ENCODE peak calls at places on chromosomes 3 and 15, in four cellular contexts. One of them, this sample, is unnamed.

GRCh38 chr3:31523543-31523942 is 9.2 kb upstream of the STT3B start:
- DNase-seq in GM23338: no peak
- DNase-seq in fibroblast of lung: no peak
- DNase-seq in foreskin fibroblast: no peak
- DNase-seq in this sample: no peak

GRCh38 chr3:37696661-37697060 is 165.0 kb upstream of the CTDSPL start:
- DNase-seq in GM23338: no peak
- DNase-seq in fibroblast of lung: no peak
- DNase-seq in foreskin fibroblast: no peak
- DNase-seq in this sample: no peak

GRCh38 chr3:130811552-130811951 is 64.9 kb upstream of the PIK3R4 start:
- DNase-seq in GM23338: no peak
- DNase-seq in fibroblast of lung: no peak
- DNase-seq in foreskin fibroblast: no peak
- DNase-seq in this sample: no peak

GRCh38 chr3:148642616-148643015 is 55.1 kb upstream of the AGTR1 start:
- DNase-seq in GM23338: no peak
- DNase-seq in fibroblast of lung: peak; percentile 74
- DNase-seq in foreskin fibroblast: peak; percentile 37
- DNase-seq in this sample: no peak

GRCh38 chr3:43766672-43767465 is 76.1 kb downstream of the ABHD5 start:
- DNase-seq in GM23338: no peak
- DNase-seq in fibroblast of lung: no peak
- DNase-seq in foreskin fibroblast: peak; percentile 82
- DNase-seq in this sample: no peak

GRCh38 chr3:37218206-37218605 is 43.8 kb upstream of the LRRFIP2 start:
- DNase-seq in GM23338: no peak
- DNase-seq in fibroblast of lung: no peak
- DNase-seq in foreskin fibroblast: no peak
- DNase-seq in this sample: no peak

GRCh38 chr15:98650871-98651481 is 2.6 kb downstream of the IGF1R start:
- DNase-seq in GM23338: no peak
- DNase-seq in fibroblast of lung: peak; percentile 51
- DNase-seq in foreskin fibroblast: no peak
- DNase-seq in this sample: no peak

GRCh38 chr15:56739964-56740640 is 6.8 kb upstream of the ZNF280D start:
- DNase-seq in GM23338: peak; percentile 83
- DNase-seq in fibroblast of lung: no peak
- DNase-seq in foreskin fibroblast: no peak
- DNase-seq in this sample: no peak

GRCh38 chr3:7144696-7145308 is 283.9 kb downstream of the GRM7 start:
- DNase-seq in GM23338: peak; percentile 65
- DNase-seq in fibroblast of lung: no peak
- DNase-seq in foreskin fibroblast: no peak
- DNase-seq in this sample: no peak

GRCh38 chr3:40574661-40575060 is 49.9 kb downstream of the ZNF621 start:
- DNase-seq in GM23338: no peak
- DNase-seq in fibroblast of lung: peak; percentile 22
- DNase-seq in foreskin fibroblast: no peak
- DNase-seq in this sample: no peak

GRCh38 chr15:98953000-98953776 is 54.4 kb downstream of the PGPEP1L start:
- DNase-seq in GM23338: no peak
- DNase-seq in fibroblast of lung: peak; percentile 76
- DNase-seq in foreskin fibroblast: no peak
- DNase-seq in this sample: no peak

GRCh38 chr3:25635038-25635437 is 29.7 kb downstream of the TOP2B start:
- DNase-seq in GM23338: no peak
- DNase-seq in fibroblast of lung: no peak
- DNase-seq in foreskin fibroblast: no peak
- DNase-seq in this sample: no peak

GRCh38 chr3:153273767-153274443 is 111.9 kb downstream of the RAP2B start:
- DNase-seq in GM23338: no peak
- DNase-seq in fibroblast of lung: peak; percentile 59
- DNase-seq in foreskin fibroblast: peak; percentile 22
- DNase-seq in this sample: no peak

GRCh38 chr3:35675206-35675605 is 35.9 kb downstream of the ARPP21 start:
- DNase-seq in GM23338: no peak
- DNase-seq in fibroblast of lung: no peak
- DNase-seq in foreskin fibroblast: no peak
- DNase-seq in this sample: no peak

GRCh38 chr15:67771201-67771600 is 54.1 kb upstream of the SKOR1 start:
- DNase-seq in GM23338: peak; percentile 47
- DNase-seq in fibroblast of lung: no peak
- DNase-seq in foreskin fibroblast: no peak
- DNase-seq in this sample: no peak

GRCh38 chr3:46276497-46277099 is 34.3 kb downstream of the CCR3 start:
- DNase-seq in GM23338: peak; percentile 68
- DNase-seq in fibroblast of lung: no peak
- DNase-seq in foreskin fibroblast: no peak
- DNase-seq in this sample: no peak

GRCh38 chr15:92906563-92907081 is 6.5 kb downstream of the CHD2 start:
- DNase-seq in GM23338: no peak
- DNase-seq in fibroblast of lung: no peak
- DNase-seq in foreskin fibroblast: no peak
- DNase-seq in this sample: no peak

GRCh38 chr15:66842710-66843441 is 140.8 kb downstream of the SMAD6 start:
- DNase-seq in GM23338: peak; percentile 47
- DNase-seq in fibroblast of lung: peak; percentile 87
- DNase-seq in foreskin fibroblast: peak; percentile 84
- DNase-seq in this sample: peak; percentile 93

GRCh38 chr3:19348929-19349564 is 200.7 kb downstream of the KCNH8 start:
- DNase-seq in GM23338: peak; percentile 61
- DNase-seq in fibroblast of lung: peak; percentile 21
- DNase-seq in foreskin fibroblast: peak; percentile 0
- DNase-seq in this sample: no peak

GRCh38 chr15:68019814-68020525 is 34.1 kb upstream of the PIAS1 start:
- DNase-seq in GM23338: no peak
- DNase-seq in fibroblast of lung: no peak
- DNase-seq in foreskin fibroblast: no peak
- DNase-seq in this sample: no peak

GRCh38 chr15:80836991-80837390 is 57.8 kb downstream of the CEMIP start:
- DNase-seq in GM23338: no peak
- DNase-seq in fibroblast of lung: no peak
- DNase-seq in foreskin fibroblast: no peak
- DNase-seq in this sample: no peak

GRCh38 chr3:193744822-193745684 is 152.0 kb downstream of the OPA1 start:
- DNase-seq in GM23338: no peak
- DNase-seq in fibroblast of lung: peak; percentile 26
- DNase-seq in foreskin fibroblast: peak; percentile 3
- DNase-seq in this sample: peak; percentile 34

GRCh38 chr3:112132975-112133448 is at the start of gene GCSAM:
- DNase-seq in GM23338: no peak
- DNase-seq in fibroblast of lung: no peak
- DNase-seq in foreskin fibroblast: no peak
- DNase-seq in this sample: no peak

GRCh38 chr3:53845103-53845880 is 927 bp downstream of the CHDH start:
- DNase-seq in GM23338: peak; percentile 92
- DNase-seq in fibroblast of lung: peak; percentile 39
- DNase-seq in foreskin fibroblast: peak; percentile 23
- DNase-seq in this sample: no peak

GRCh38 chr3:53841296-53841695 is 4.9 kb downstream of the CHDH start:
- DNase-seq in GM23338: no peak
- DNase-seq in fibroblast of lung: no peak
- DNase-seq in foreskin fibroblast: no peak
- DNase-seq in this sample: no peak

GRCh38 chr3:53844262-53845102 is 1.7 kb downstream of the CHDH start:
- DNase-seq in GM23338: no peak
- DNase-seq in fibroblast of lung: no peak
- DNase-seq in foreskin fibroblast: no peak
- DNase-seq in this sample: no peak

GRCh38 chr3:53843195-53844177 is 2.7 kb downstream of the CHDH start:
- DNase-seq in GM23338: no peak
- DNase-seq in fibroblast of lung: no peak
- DNase-seq in foreskin fibroblast: no peak
- DNase-seq in this sample: no peak

GRCh38 chr3:53842436-53843194 is 3.6 kb downstream of the CHDH start:
- DNase-seq in GM23338: peak; percentile 43
- DNase-seq in fibroblast of lung: no peak
- DNase-seq in foreskin fibroblast: peak; percentile 12
- DNase-seq in this sample: no peak
- TF ChIP-seq CTCF in GM23338: no peak
- TF ChIP-seq CTCF in fibroblast of lung: no peak
- TF ChIP-seq CTCF in foreskin fibroblast: no peak
- TF ChIP-seq CTCF in this sample: no peak

GRCh38 chr3:50388720-50389352 is 29.5 kb upstream of the TMEM115 start:
- DNase-seq in GM23338: no peak
- DNase-seq in fibroblast of lung: no peak
- DNase-seq in foreskin fibroblast: no peak
- DNase-seq in this sample: no peak
- TF ChIP-seq CTCF in GM23338: no peak
- TF ChIP-seq CTCF in fibroblast of lung: no peak
- TF ChIP-seq CTCF in foreskin fibroblast: no peak
- TF ChIP-seq CTCF in this sample: no peak

GRCh38 chr3:51982838-51983577 is at the start of gene ACY1:
- DNase-seq in GM23338: peak; percentile 89
- DNase-seq in fibroblast of lung: peak; percentile 93
- DNase-seq in foreskin fibroblast: peak; percentile 90
- DNase-seq in this sample: peak; percentile 93
- TF ChIP-seq CTCF in GM23338: no peak
- TF ChIP-seq CTCF in fibroblast of lung: no peak
- TF ChIP-seq CTCF in foreskin fibroblast: no peak
- TF ChIP-seq CTCF in this sample: no peak

GRCh38 chr15:60893886-60894285 is 335.2 kb downstream of the RORA start:
- DNase-seq in GM23338: no peak
- DNase-seq in fibroblast of lung: no peak
- DNase-seq in foreskin fibroblast: no peak
- DNase-seq in this sample: no peak
- TF ChIP-seq CTCF in GM23338: no peak
- TF ChIP-seq CTCF in fibroblast of lung: no peak
- TF ChIP-seq CTCF in foreskin fibroblast: no peak
- TF ChIP-seq CTCF in this sample: no peak

GRCh38 chr15:28871168-28871567 is 14.6 kb upstream of the APBA2 start:
- DNase-seq in GM23338: no peak
- DNase-seq in fibroblast of lung: no peak
- DNase-seq in foreskin fibroblast: no peak
- DNase-seq in this sample: no peak

GRCh38 chr15:28873006-28873405 is 12.8 kb upstream of the APBA2 start:
- DNase-seq in GM23338: no peak
- DNase-seq in fibroblast of lung: no peak
- DNase-seq in foreskin fibroblast: no peak
- DNase-seq in this sample: no peak

GRCh38 chr15:28875461-28875965 is 10.3 kb upstream of the APBA2 start:
- DNase-seq in GM23338: no peak
- DNase-seq in fibroblast of lung: no peak
- DNase-seq in foreskin fibroblast: no peak
- DNase-seq in this sample: no peak

GRCh38 chr15:28876131-28876844 is 9.5 kb upstream of the APBA2 start:
- DNase-seq in GM23338: peak; percentile 65
- DNase-seq in fibroblast of lung: no peak
- DNase-seq in foreskin fibroblast: no peak
- DNase-seq in this sample: no peak

DNA sequence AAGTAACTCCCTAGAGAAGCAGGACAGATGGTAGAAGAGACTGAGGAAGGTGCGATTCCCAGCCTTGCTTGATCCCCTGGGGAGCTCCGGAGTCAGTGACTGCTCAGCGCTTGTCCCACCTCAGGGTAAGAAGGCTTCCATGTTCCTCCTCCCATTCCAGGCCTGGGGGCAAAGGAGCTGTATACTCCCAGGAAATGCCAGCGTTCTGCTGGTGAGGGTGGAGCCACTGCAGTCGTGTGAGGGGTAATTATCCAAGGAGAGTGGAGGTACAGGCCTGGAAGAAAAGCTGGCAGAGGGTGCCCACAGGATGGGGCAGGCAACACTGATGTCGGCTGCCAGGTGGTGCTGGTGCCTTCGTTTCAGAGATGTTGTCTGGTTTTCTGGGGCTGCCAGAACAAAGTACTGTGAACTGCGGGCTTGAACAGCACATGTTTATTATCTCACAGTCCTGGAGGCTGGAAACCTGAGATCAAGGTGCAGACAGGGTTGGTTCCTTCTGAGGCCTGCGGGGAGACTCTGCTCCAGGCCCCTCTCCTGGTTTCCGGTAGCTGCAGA is 12.1 kb upstream of the APBA2 start:
- DNase-seq in GM23338: no peak
- DNase-seq in fibroblast of lung: no peak
- DNase-seq in foreskin fibroblast: no peak
- DNase-seq in this sample: no peak
- TF ChIP-seq CTCF in GM23338: peak; percentile 2
- TF ChIP-seq CTCF in fibroblast of lung: no peak
- TF ChIP-seq CTCF in foreskin fibroblast: no peak
- TF ChIP-seq CTCF in this sample: peak; percentile 49

GRCh38 chr3:191133359-191133758 is 65.7 kb upstream of the OSTN start:
- DNase-seq in GM23338: no peak
- DNase-seq in fibroblast of lung: no peak
- DNase-seq in foreskin fibroblast: no peak
- DNase-seq in this sample: no peak

GRCh38 chr3:191139771-191140170 is 59.3 kb upstream of the OSTN start:
- DNase-seq in GM23338: no peak
- DNase-seq in fibroblast of lung: peak; percentile 14
- DNase-seq in foreskin fibroblast: peak; percentile 67
- DNase-seq in this sample: no peak

GRCh38 chr3:191138937-191139336 is 60.1 kb upstream of the OSTN start:
- DNase-seq in GM23338: no peak
- DNase-seq in fibroblast of lung: no peak
- DNase-seq in foreskin fibroblast: no peak
- DNase-seq in this sample: no peak

GRCh38 chr3:191135175-191135574 is 63.9 kb upstream of the OSTN start:
- DNase-seq in GM23338: no peak
- DNase-seq in fibroblast of lung: no peak
- DNase-seq in foreskin fibroblast: no peak
- DNase-seq in this sample: no peak

GRCh38 chr3:191136347-191136746 is 62.7 kb upstream of the OSTN start:
- DNase-seq in GM23338: peak; percentile 61
- DNase-seq in fibroblast of lung: peak; percentile 24
- DNase-seq in foreskin fibroblast: no peak
- DNase-seq in this sample: no peak
- TF ChIP-seq CTCF in GM23338: peak; percentile 68
- TF ChIP-seq CTCF in fibroblast of lung: peak; percentile 33
- TF ChIP-seq CTCF in foreskin fibroblast: peak; percentile 37
- TF ChIP-seq CTCF in this sample: peak; percentile 51

GRCh38 chr3:127304121-127304744 is 16.4 kb upstream of the PRR20G start:
- DNase-seq in GM23338: peak; percentile 43
- DNase-seq in fibroblast of lung: no peak
- DNase-seq in foreskin fibroblast: no peak
- DNase-seq in this sample: no peak
- TF ChIP-seq CTCF in GM23338: no peak
- TF ChIP-seq CTCF in fibroblast of lung: no peak
- TF ChIP-seq CTCF in foreskin fibroblast: no peak
- TF ChIP-seq CTCF in this sample: no peak

This sample was measured in osteocyte.